ENCODE peak calls at places on chromosomes 5 and 9, in seven cellular contexts. X is tibial nerve, D is HCT116, H is right lobe of liver, B is esophagus squamous epithelium, M is sigmoid colon, P is adrenal gland. U is an unnamed sample.

GRCh38 chr5:132832612-132833011 is 2.2 kb upstream of the SHROOM1 start:
- DNase-seq in X (no peak), D (no peak), H (no peak), B (no peak), M (no peak), P (no peak), U (no peak)

GRCh38 chr5:29122306-29122705 is 2071.2 kb upstream of the CDH6 start:
- DNase-seq in X (no peak), D (no peak), H (no peak), B (no peak), M (no peak), P (no peak), U (no peak)

GRCh38 chr5:38948501-38948900 is 102.7 kb downstream of the OSMR start:
- DNase-seq in X (no peak), D (no peak), H (no peak), B (no peak), M (no peak), P (no peak), U (no peak)

GRCh38 chr5:179699640-179700298 is 1.0 kb downstream of the CANX start:
- DNase-seq in X (peak), D (no peak), H (no peak), B (no peak), M (no peak), P (peak), U (no peak)

GRCh38 chr5:150559088-150559487 is 51.2 kb downstream of the NDST1 start:
- DNase-seq in X (no peak), D (no peak), H (no peak), B (no peak), M (peak), P (no peak), U (no peak)

GRCh38 chr5:94540856-94541494 is 77.4 kb downstream of the KIAA0825 start:
- DNase-seq in X (no peak), D (no peak), H (no peak), B (no peak), M (no peak), P (no peak), U (no peak)

GRCh38 chr5:169934990-169935389 is 45.3 kb downstream of the INSYN2B start:
- DNase-seq in X (no peak), D (no peak), H (no peak), B (no peak), M (no peak), P (no peak), U (no peak)

GRCh38 chr9:107750741-107751521 is 261.4 kb upstream of the KLF4 start:
- DNase-seq in X (peak), D (peak), H (peak), B (no peak), M (peak), P (peak), U (peak)

GRCh38 chr9:129773262-129774048 is 20.6 kb upstream of the PTGES start:
- DNase-seq in X (peak), D (no peak), H (no peak), B (no peak), M (peak), P (peak), U (no peak)

GRCh38 chr5:72178910-72179815 is 71.9 kb downstream of the MAP1B start:
- DNase-seq in X (peak), D (peak), H (no peak), B (no peak), M (peak), P (peak), U (peak)

GRCh38 chr5:31983851-31984250 is 190.3 kb downstream of the GOLPH3 start:
- DNase-seq in X (no peak), D (no peak), H (no peak), B (no peak), M (no peak), P (no peak), U (no peak)

GRCh38 chr5:180069589-180070247 is 1.8 kb downstream of the RNF130 start:
- DNase-seq in X (peak), D (no peak), H (peak), B (no peak), M (no peak), P (peak), U (peak)

GRCh38 chr9:115739096-115739875 is 414.3 kb upstream of the PAPPA start:
- DNase-seq in X (no peak), D (no peak), H (no peak), B (no peak), M (no peak), P (no peak), U (no peak)

GRCh38 chr9:131999692-132000551 is 79.7 kb downstream of the MED27 start:
- DNase-seq in X (no peak), D (no peak), H (no peak), B (no peak), M (no peak), P (no peak), U (no peak)

GRCh38 chr9:110635589-110635988 is 33.0 kb upstream of the MUSK start:
- DNase-seq in X (no peak), D (no peak), H (no peak), B (no peak), M (no peak), P (no peak), U (no peak)

GRCh38 chr9:110640736-110641135 is 27.9 kb upstream of the MUSK start:
- DNase-seq in X (no peak), D (no peak), H (no peak), B (no peak), M (no peak), P (no peak), U (no peak)

GRCh38 chr9:110641350-110641749 is 27.2 kb upstream of the MUSK start:
- DNase-seq in X (no peak), D (no peak), H (no peak), B (no peak), M (no peak), P (no peak), U (no peak)

GRCh38 chr9:110638381-110638954 is 30.1 kb upstream of the MUSK start:
- DNase-seq in X (no peak), D (no peak), H (no peak), B (no peak), M (no peak), P (no peak), U (no peak)
- TF ChIP-seq POLR2A in X (no peak), D (no peak), H (no peak), B (no peak), M (no peak), P (no peak), U (no peak)

DNA sequence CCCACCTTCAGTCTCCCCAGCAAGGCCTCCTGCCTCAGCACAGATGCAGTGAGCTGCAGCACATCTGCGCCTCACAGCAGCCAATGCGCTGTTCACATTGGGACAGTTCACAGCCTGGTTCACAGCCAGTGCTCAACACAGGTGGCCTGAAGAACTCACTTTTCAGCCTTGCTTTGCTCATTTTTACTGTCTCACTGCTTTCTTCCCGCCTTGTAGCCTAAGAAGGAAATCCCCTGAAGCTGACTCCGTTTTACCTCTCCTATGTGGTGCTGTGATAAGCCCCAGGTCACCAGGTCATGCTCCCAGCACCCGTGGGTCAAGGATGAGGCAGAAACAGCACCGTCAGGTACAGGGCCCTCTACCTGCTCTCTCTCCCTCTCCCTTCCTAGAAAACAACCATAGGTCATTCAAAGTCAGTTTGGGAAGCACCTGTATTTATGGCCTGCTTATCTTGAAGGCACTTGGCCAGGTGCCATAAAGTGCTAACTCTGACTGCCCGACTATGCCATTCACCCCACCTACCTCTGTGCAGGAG is 1.1 kb downstream of the GCNT4 start:
- DNase-seq in X (no peak), D (no peak), H (no peak), B (no peak), M (no peak), P (no peak), U (no peak)
- H3K4me3 ChIP-seq in X (no peak), D (no peak), H (no peak), B (peak), M (no peak), P (no peak), U (no peak)

GRCh38 chr5:95816803-95817202 is 5.7 kb downstream of the GLRX start:
- DNase-seq in X (no peak), D (no peak), H (no peak), B (no peak), M (no peak), P (no peak), U (no peak)
- TF ChIP-seq POLR2A in X (no peak), D (no peak), H (no peak), B (no peak), M (no peak), P (no peak), U (no peak)

GRCh38 chr9:93952784-93953491 is 2.2 kb downstream of the BARX1 start:
- DNase-seq in X (no peak), D (no peak), H (no peak), B (no peak), M (peak), P (no peak), U (peak)

GRCh38 chr9:93954436-93955355 is at the start of gene BARX1:
- DNase-seq in X (no peak), D (no peak), H (no peak), B (no peak), M (peak), P (no peak), U (peak)

GRCh38 chr9:93953492-93954435 is 1.4 kb downstream of the BARX1 start:
- DNase-seq in X (no peak), D (no peak), H (no peak), B (no peak), M (peak), P (no peak), U (peak)

GRCh38 chr9:93956183-93956784 is 1.1 kb upstream of the BARX1 start:
- DNase-seq in X (no peak), D (no peak), H (no peak), B (no peak), M (no peak), P (no peak), U (no peak)

GRCh38 chr9:93955356-93956182 is 414 bp upstream of the BARX1 start:
- DNase-seq in X (no peak), D (no peak), H (no peak), B (no peak), M (no peak), P (no peak), U (peak)
- H3K4me3 ChIP-seq in X (no peak), D (no peak), H (no peak), B (peak), M (peak), P (no peak), U (no peak)

GRCh38 chr9:91360551-91361293 is 996 bp downstream of the AUH start:
- DNase-seq in X (no peak), D (no peak), H (no peak), B (no peak), M (no peak), P (no peak), U (no peak)

GRCh38 chr9:91362212-91362611 is 494 bp upstream of the AUH start:
- DNase-seq in X (no peak), D (no peak), H (no peak), B (no peak), M (no peak), P (no peak), U (no peak)

GRCh38 chr9:91359734-91360470 is 1.8 kb downstream of the AUH start:
- DNase-seq in X (no peak), D (no peak), H (no peak), B (no peak), M (no peak), P (no peak), U (no peak)

GRCh38 chr9:91364005-91364404 is 2.3 kb upstream of the AUH start:
- DNase-seq in X (no peak), D (no peak), H (no peak), B (no peak), M (no peak), P (no peak), U (no peak)

GRCh38 chr9:91361294-91362201 is at the start of gene AUH:
- DNase-seq in X (peak), D (peak), H (peak), B (peak), M (peak), P (peak), U (peak)
- TF ChIP-seq POLR2A in X (peak), D (no peak), H (peak), B (peak), M (no peak), P (peak), U (no peak)

DNA sequence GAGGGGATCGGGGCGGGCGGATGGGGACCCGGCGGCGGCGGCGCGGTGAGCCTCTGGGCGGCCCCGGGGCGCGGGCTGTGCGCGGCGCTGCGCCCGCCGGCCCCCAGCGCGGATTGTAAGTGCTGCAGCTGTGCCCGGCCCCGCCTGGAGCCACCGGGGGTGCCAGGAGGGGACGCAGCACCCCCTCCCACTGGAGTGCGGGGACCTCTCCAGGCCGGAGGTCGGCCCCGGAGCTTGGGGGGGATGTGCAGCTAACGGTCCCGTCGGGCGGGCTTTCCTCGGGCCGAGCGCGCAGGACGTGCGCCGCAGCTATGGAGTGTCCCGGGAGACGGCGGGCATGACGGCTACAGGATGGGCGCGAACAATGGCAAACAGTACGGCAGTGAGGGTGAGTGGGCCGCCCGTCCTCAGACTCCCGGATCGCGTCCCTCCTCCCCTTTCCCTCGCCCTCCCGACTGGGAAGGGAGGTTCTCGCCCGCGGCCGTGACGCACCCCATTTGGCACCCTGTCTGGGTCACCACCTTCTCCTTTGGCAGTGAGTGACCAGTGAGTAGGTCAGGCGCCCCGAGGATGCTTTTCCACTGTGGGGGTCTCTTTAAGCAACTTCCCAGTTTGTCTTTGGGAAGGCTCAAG is 462 bp downstream of the FBXL7 start:
- DNase-seq in X (peak), D (no peak), H (no peak), B (no peak), M (peak), P (peak), U (peak)
- H3K4me3 ChIP-seq in X (peak), D (no peak), H (peak), B (peak), M (peak), P (peak), U (peak)

DNA sequence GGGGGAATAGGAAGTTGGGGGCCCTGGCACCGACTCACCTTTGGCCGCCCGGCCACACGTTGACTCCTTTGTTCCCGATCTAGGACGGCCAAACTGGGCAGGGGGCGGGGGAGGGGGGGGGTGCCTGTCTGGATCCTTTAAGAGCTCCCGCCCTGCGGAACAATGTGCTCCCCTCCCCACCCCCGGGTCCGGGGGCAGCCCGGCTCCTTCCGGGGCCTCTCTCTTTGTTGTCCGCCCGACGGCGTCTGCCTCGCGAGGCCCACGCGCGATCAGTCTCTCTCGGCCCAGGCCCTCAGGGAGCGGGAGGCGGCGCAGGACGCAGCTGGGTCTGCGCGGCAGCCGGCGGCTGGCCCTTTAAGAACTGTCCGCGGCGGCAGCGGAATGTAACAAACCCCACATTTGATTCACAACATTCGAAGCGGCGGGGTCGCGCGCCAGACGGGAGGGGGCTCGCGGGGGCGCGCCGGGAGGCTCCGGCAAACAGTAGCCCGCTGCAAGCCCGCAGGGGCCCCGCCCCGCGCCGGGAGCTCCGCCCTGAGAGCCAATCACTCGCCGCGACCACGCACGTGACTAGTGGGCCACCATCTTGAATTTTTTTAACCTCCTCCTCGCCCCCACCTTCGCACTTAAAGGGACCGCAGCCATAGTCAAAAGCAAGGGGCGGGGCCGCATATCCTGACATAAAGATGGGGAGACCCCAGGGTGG is at the start of gene RNF44:
- DNase-seq in X (peak), D (peak), H (peak), B (peak), M (peak), P (peak), U (peak)
- TF ChIP-seq POLR2A in X (peak), D (peak), H (peak), B (peak), M (peak), P (peak), U (no peak)

GRCh38 chr5:14265574-14265973 is 122.4 kb downstream of the TRIO start:
- DNase-seq in X (no peak), D (peak), H (no peak), B (no peak), M (no peak), P (no peak), U (no peak)

GRCh38 chr5:14266171-14266570 is 123.0 kb downstream of the TRIO start:
- DNase-seq in X (no peak), D (no peak), H (no peak), B (no peak), M (no peak), P (no peak), U (no peak)

GRCh38 chr5:14266686-14267085 is 123.5 kb downstream of the TRIO start:
- DNase-seq in X (no peak), D (no peak), H (no peak), B (no peak), M (no peak), P (no peak), U (no peak)

GRCh38 chr5:14263700-14264099 is 120.6 kb downstream of the TRIO start:
- DNase-seq in X (no peak), D (no peak), H (no peak), B (no peak), M (no peak), P (no peak), U (no peak)

GRCh38 chr5:14264605-14265316 is 121.6 kb downstream of the TRIO start:
- DNase-seq in X (peak), D (peak), H (peak), B (peak), M (peak), P (peak), U (peak)
- H3K4me3 ChIP-seq in X (peak), D (peak), H (peak), B (peak), M (peak), P (no peak), U (no peak)

DNA sequence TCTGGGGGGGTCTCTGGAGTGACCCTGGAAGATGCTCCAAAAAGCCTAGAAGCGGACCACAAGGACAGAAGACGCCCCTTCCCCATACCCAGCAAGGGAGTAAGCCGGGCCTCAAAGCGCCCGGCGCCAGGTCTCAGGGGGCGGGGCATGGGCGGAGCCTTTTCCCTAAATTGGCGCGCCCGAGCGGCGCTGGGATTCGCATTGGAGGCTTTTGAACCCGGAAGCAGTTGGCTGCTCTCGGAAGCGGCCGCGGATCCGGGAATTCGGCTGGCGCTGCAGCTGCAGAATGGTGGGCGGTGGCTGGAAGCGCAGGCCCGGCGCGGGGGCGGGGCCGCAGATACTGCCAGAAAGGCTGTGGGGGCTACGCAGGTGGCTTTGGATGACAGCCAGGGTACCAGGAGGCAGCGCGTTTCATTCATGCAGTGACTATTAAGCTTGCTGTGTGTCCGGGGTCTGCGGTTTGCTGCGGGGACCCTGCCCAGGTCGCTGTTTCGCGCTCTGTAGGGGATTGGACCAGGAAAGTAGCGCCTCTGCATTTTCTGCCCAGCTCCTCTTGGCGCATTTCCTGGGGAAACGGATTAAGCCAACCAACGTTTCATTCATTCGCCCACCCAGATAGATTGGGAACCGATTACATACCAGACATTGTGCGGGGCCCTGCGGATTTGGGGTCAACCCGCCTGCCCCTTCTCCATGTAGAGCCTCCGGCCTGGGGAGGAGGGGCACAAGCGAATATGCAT is 83.0 kb upstream of the FREM1 start:
- DNase-seq in X (peak), D (no peak), H (peak), B (no peak), M (peak), P (peak), U (peak)
- TF ChIP-seq POLR2A in X (peak), D (no peak), H (no peak), B (no peak), M (no peak), P (no peak), U (no peak)